ENCODE peak calls at places on chromosomes 12 and 14, in six cellular contexts. One of them, this sample, is unnamed.
A peak's percentile ranks its signal among the peaks of the same experiment; 100 is the strongest.

GRCh38 chr12:14769837-14770494 is 33.3 kb downstream of the WBP11 start:
- DNase-seq in A549: peak; percentile 92
- DNase-seq in IMR-90: peak; percentile 68
- DNase-seq in HepG2: peak; percentile 83
- DNase-seq in K562: no peak
- DNase-seq in GM12878: peak; percentile 84
- DNase-seq in this sample: peak; percentile 72

GRCh38 chr12:124018526-124018925 is 45.5 kb downstream of the ZNF664 start:
- DNase-seq in A549: no peak
- DNase-seq in IMR-90: no peak
- DNase-seq in HepG2: no peak
- DNase-seq in K562: no peak
- DNase-seq in GM12878: no peak
- DNase-seq in this sample: no peak

GRCh38 chr14:67940476-67940875 is 120.9 kb downstream of the RAD51B start:
- DNase-seq in A549: no peak
- DNase-seq in IMR-90: peak; percentile 36
- DNase-seq in HepG2: peak; percentile 27
- DNase-seq in K562: no peak
- DNase-seq in GM12878: no peak
- DNase-seq in this sample: no peak

GRCh38 chr12:85369365-85370154 is 89.5 kb downstream of the ALX1 start:
- DNase-seq in A549: no peak
- DNase-seq in IMR-90: no peak
- DNase-seq in HepG2: no peak
- DNase-seq in K562: no peak
- DNase-seq in GM12878: no peak
- DNase-seq in this sample: peak; percentile 9

GRCh38 chr14:20583908-20584307 is 3.9 kb downstream of the RNASE11 start:
- DNase-seq in A549: no peak
- DNase-seq in IMR-90: no peak
- DNase-seq in HepG2: no peak
- DNase-seq in K562: no peak
- DNase-seq in GM12878: no peak
- DNase-seq in this sample: no peak

GRCh38 chr14:105442125-105442524 is 22.5 kb downstream of the MTA1 start:
- DNase-seq in A549: no peak
- DNase-seq in IMR-90: no peak
- DNase-seq in HepG2: no peak
- DNase-seq in K562: no peak
- DNase-seq in GM12878: no peak
- DNase-seq in this sample: no peak

GRCh38 chr14:47365248-47365647 is 310.2 kb downstream of the MDGA2 start:
- DNase-seq in A549: no peak
- DNase-seq in IMR-90: no peak
- DNase-seq in HepG2: no peak
- DNase-seq in K562: no peak
- DNase-seq in GM12878: no peak
- DNase-seq in this sample: no peak

GRCh38 chr14:78974691-78975090 is 804.5 kb downstream of the NRXN3 start:
- DNase-seq in A549: no peak
- DNase-seq in IMR-90: peak; percentile 82
- DNase-seq in HepG2: no peak
- DNase-seq in K562: no peak
- DNase-seq in GM12878: no peak
- DNase-seq in this sample: no peak

GRCh38 chr12:102281231-102281630 is 83.6 kb upstream of the PMCH start:
- DNase-seq in A549: no peak
- DNase-seq in IMR-90: no peak
- DNase-seq in HepG2: no peak
- DNase-seq in K562: no peak
- DNase-seq in GM12878: no peak
- DNase-seq in this sample: no peak

GRCh38 chr12:39095636-39096330 is 190.4 kb upstream of the CPNE8 start:
- DNase-seq in A549: no peak
- DNase-seq in IMR-90: no peak
- DNase-seq in HepG2: no peak
- DNase-seq in K562: no peak
- DNase-seq in GM12878: no peak
- DNase-seq in this sample: no peak

GRCh38 chr12:104856548-104856947 is 101.5 kb downstream of the SLC41A2 start:
- DNase-seq in A549: no peak
- DNase-seq in IMR-90: no peak
- DNase-seq in HepG2: no peak
- DNase-seq in K562: no peak
- DNase-seq in GM12878: no peak
- DNase-seq in this sample: no peak

GRCh38 chr14:103103461-103104388 is 9.2 kb downstream of the EXOC3L4 start:
- DNase-seq in A549: peak; percentile 95
- DNase-seq in IMR-90: peak; percentile 35
- DNase-seq in HepG2: peak; percentile 87
- DNase-seq in K562: no peak
- DNase-seq in GM12878: no peak
- DNase-seq in this sample: no peak

GRCh38 chr12:55966408-55967281 is at the start of gene CDK2:
- DNase-seq in A549: peak; percentile 79
- DNase-seq in IMR-90: peak; percentile 65
- DNase-seq in HepG2: peak; percentile 76
- DNase-seq in K562: peak; percentile 98
- DNase-seq in GM12878: peak; percentile 40
- DNase-seq in this sample: peak; percentile 92

GRCh38 chr14:93884950-93885349 is 42.2 kb upstream of the FAM181A start:
- DNase-seq in A549: no peak
- DNase-seq in IMR-90: no peak
- DNase-seq in HepG2: no peak
- DNase-seq in K562: no peak
- DNase-seq in GM12878: no peak
- DNase-seq in this sample: no peak

GRCh38 chr14:69719501-69719951 is 47.4 kb upstream of the SRSF5 start:
- DNase-seq in A549: no peak
- DNase-seq in IMR-90: peak; percentile 98
- DNase-seq in HepG2: no peak
- DNase-seq in K562: no peak
- DNase-seq in GM12878: no peak
- DNase-seq in this sample: no peak

GRCh38 chr14:77302926-77303325 is 17.8 kb downstream of the POMT2 start:
- DNase-seq in A549: peak; percentile 87
- DNase-seq in IMR-90: peak; percentile 77
- DNase-seq in HepG2: peak; percentile 90
- DNase-seq in K562: peak; percentile 14
- DNase-seq in GM12878: no peak
- DNase-seq in this sample: no peak

GRCh38 chr12:6202331-6202730 is 2.1 kb downstream of the CD9 start:
- DNase-seq in A549: no peak
- DNase-seq in IMR-90: no peak
- DNase-seq in HepG2: no peak
- DNase-seq in K562: no peak
- DNase-seq in GM12878: no peak
- DNase-seq in this sample: no peak

GRCh38 chr14:81633496-81633895 is 99.8 kb upstream of the SEL1L start:
- DNase-seq in A549: no peak
- DNase-seq in IMR-90: no peak
- DNase-seq in HepG2: no peak
- DNase-seq in K562: no peak
- DNase-seq in GM12878: no peak
- DNase-seq in this sample: no peak

GRCh38 chr12:120230326-120230973 is 29.5 kb upstream of the RPLP0 start:
- DNase-seq in A549: peak; percentile 97
- DNase-seq in IMR-90: peak; percentile 98
- DNase-seq in HepG2: peak; percentile 89
- DNase-seq in K562: peak; percentile 91
- DNase-seq in GM12878: no peak
- DNase-seq in this sample: peak; percentile 63

GRCh38 chr12:92362785-92363184 is 217.1 kb upstream of the BTG1 start:
- DNase-seq in A549: no peak
- DNase-seq in IMR-90: no peak
- DNase-seq in HepG2: no peak
- DNase-seq in K562: no peak
- DNase-seq in GM12878: peak; percentile 86
- DNase-seq in this sample: no peak

GRCh38 chr12:131986361-131986760 is 36.6 kb downstream of the EP400 start:
- DNase-seq in A549: no peak
- DNase-seq in IMR-90: no peak
- DNase-seq in HepG2: no peak
- DNase-seq in K562: no peak
- DNase-seq in GM12878: no peak
- DNase-seq in this sample: no peak

GRCh38 chr12:32016680-32017482 is 57.7 kb downstream of the RESF1 start:
- DNase-seq in A549: no peak
- DNase-seq in IMR-90: no peak
- DNase-seq in HepG2: no peak
- DNase-seq in K562: no peak
- DNase-seq in GM12878: no peak
- DNase-seq in this sample: no peak
- TF ChIP-seq BHLHE40 in A549: no peak
- TF ChIP-seq BHLHE40 in IMR-90: no peak
- TF ChIP-seq BHLHE40 in HepG2: no peak
- TF ChIP-seq BHLHE40 in K562: no peak
- TF ChIP-seq BHLHE40 in GM12878: no peak
- TF ChIP-seq BHLHE40 in this sample: no peak

GRCh38 chr14:85594217-85594616 is 64.3 kb downstream of the FLRT2 start:
- DNase-seq in A549: no peak
- DNase-seq in IMR-90: no peak
- DNase-seq in HepG2: no peak
- DNase-seq in K562: no peak
- DNase-seq in GM12878: no peak
- DNase-seq in this sample: no peak

GRCh38 chr14:85595981-85596380 is 66.0 kb downstream of the FLRT2 start:
- DNase-seq in A549: no peak
- DNase-seq in IMR-90: no peak
- DNase-seq in HepG2: no peak
- DNase-seq in K562: no peak
- DNase-seq in GM12878: no peak
- DNase-seq in this sample: no peak

GRCh38 chr14:85587152-85587697 is 57.3 kb downstream of the FLRT2 start:
- DNase-seq in A549: peak; percentile 46
- DNase-seq in IMR-90: peak; percentile 63
- DNase-seq in HepG2: no peak
- DNase-seq in K562: no peak
- DNase-seq in GM12878: no peak
- DNase-seq in this sample: no peak

GRCh38 chr14:85596562-85596961 is 66.6 kb downstream of the FLRT2 start:
- DNase-seq in A549: no peak
- DNase-seq in IMR-90: no peak
- DNase-seq in HepG2: no peak
- DNase-seq in K562: no peak
- DNase-seq in GM12878: no peak
- DNase-seq in this sample: no peak

DNA sequence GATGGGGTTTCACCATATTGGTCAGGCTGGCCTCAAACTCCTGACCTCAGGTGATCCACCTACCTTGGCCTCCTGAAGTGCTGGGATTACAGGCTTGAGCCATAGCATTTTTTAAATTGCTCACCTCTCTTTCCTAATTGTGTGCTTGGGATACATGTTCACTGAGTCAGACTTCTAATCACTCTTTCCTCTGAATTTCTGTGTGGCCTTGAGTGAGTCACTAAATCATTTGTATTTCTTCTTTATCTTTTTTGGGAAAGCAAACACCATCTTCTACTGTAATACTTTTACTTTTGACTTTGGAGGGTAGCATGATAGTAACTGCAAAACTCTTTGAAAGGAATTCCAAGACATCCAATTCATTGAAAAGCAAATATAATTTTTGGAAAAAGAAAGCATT is 60.8 kb downstream of the FLRT2 start:
- DNase-seq in A549: no peak
- DNase-seq in IMR-90: peak; percentile 55
- DNase-seq in HepG2: peak; percentile 16
- DNase-seq in K562: no peak
- DNase-seq in GM12878: no peak
- DNase-seq in this sample: no peak
- TF ChIP-seq BHLHE40 in A549: no peak
- TF ChIP-seq BHLHE40 in IMR-90: no peak
- TF ChIP-seq BHLHE40 in HepG2: no peak
- TF ChIP-seq BHLHE40 in K562: no peak
- TF ChIP-seq BHLHE40 in GM12878: no peak
- TF ChIP-seq BHLHE40 in this sample: no peak

GRCh38 chr12:42482820-42483533 is 106.6 kb downstream of the PRICKLE1 start:
- DNase-seq in A549: peak; percentile 67
- DNase-seq in IMR-90: peak; percentile 65
- DNase-seq in HepG2: peak; percentile 24
- DNase-seq in K562: peak; percentile 87
- DNase-seq in GM12878: no peak
- DNase-seq in this sample: peak; percentile 85
- TF ChIP-seq BHLHE40 in A549: no peak
- TF ChIP-seq BHLHE40 in IMR-90: no peak
- TF ChIP-seq BHLHE40 in HepG2: no peak
- TF ChIP-seq BHLHE40 in K562: no peak
- TF ChIP-seq BHLHE40 in GM12878: no peak
- TF ChIP-seq BHLHE40 in this sample: no peak

GRCh38 chr12:45547822-45548221 is 181.7 kb upstream of the ARID2 start:
- DNase-seq in A549: no peak
- DNase-seq in IMR-90: peak; percentile 13
- DNase-seq in HepG2: no peak
- DNase-seq in K562: no peak
- DNase-seq in GM12878: no peak
- DNase-seq in this sample: no peak
- TF ChIP-seq BHLHE40 in A549: no peak
- TF ChIP-seq BHLHE40 in IMR-90: no peak
- TF ChIP-seq BHLHE40 in HepG2: no peak
- TF ChIP-seq BHLHE40 in K562: no peak
- TF ChIP-seq BHLHE40 in GM12878: no peak
- TF ChIP-seq BHLHE40 in this sample: no peak

GRCh38 chr12:43882578-43883178 is 46.8 kb downstream of the TMEM117 start:
- DNase-seq in A549: peak; percentile 75
- DNase-seq in IMR-90: peak; percentile 76
- DNase-seq in HepG2: peak; percentile 46
- DNase-seq in K562: peak; percentile 39
- DNase-seq in GM12878: peak; percentile 17
- DNase-seq in this sample: peak; percentile 46
- TF ChIP-seq BHLHE40 in A549: no peak
- TF ChIP-seq BHLHE40 in IMR-90: no peak
- TF ChIP-seq BHLHE40 in HepG2: no peak
- TF ChIP-seq BHLHE40 in K562: no peak
- TF ChIP-seq BHLHE40 in GM12878: no peak
- TF ChIP-seq BHLHE40 in this sample: no peak

GRCh38 chr12:49400304-49400703 is 33.0 kb downstream of the SPATS2 start:
- DNase-seq in A549: no peak
- DNase-seq in IMR-90: no peak
- DNase-seq in HepG2: no peak
- DNase-seq in K562: peak; percentile 59
- DNase-seq in GM12878: no peak
- DNase-seq in this sample: no peak

GRCh38 chr12:49397000-49397399 is 29.7 kb downstream of the SPATS2 start:
- DNase-seq in A549: no peak
- DNase-seq in IMR-90: no peak
- DNase-seq in HepG2: no peak
- DNase-seq in K562: no peak
- DNase-seq in GM12878: no peak
- DNase-seq in this sample: no peak
- TF ChIP-seq BHLHE40 in A549: no peak
- TF ChIP-seq BHLHE40 in IMR-90: no peak
- TF ChIP-seq BHLHE40 in HepG2: no peak
- TF ChIP-seq BHLHE40 in K562: no peak
- TF ChIP-seq BHLHE40 in GM12878: no peak
- TF ChIP-seq BHLHE40 in this sample: no peak

This sample was measured in HEK293T.